ENCODE peak calls at places on chromosomes 6 and 20, in six cellular contexts. P, D, A, Q, C and F are unnamed samples.

GRCh38 chr20:25005220-25005619 is 12.7 kb upstream of the APMAP start:
- DNase-seq in P (no peak), D (no peak), A (no peak), Q (no peak), C (no peak), F (no peak)

GRCh38 chr6:4253604-4254211 is 118.3 kb upstream of the ECI2 start:
- DNase-seq in P (no peak), D (no peak), A (peak), Q (no peak), C (no peak), F (peak)

GRCh38 chr6:45974596-45974995 is 41.1 kb downstream of the CLIC5 start:
- DNase-seq in P (no peak), D (no peak), A (no peak), Q (no peak), C (no peak), F (no peak)

GRCh38 chr6:20757761-20758160 is 223.5 kb downstream of the CDKAL1 start:
- DNase-seq in P (no peak), D (no peak), A (no peak), Q (no peak), C (no peak), F (no peak)

GRCh38 chr6:113077794-113078193 is 730.7 kb downstream of the RFPL4B start:
- DNase-seq in P (no peak), D (no peak), A (no peak), Q (no peak), C (no peak), F (no peak)

GRCh38 chr6:34151321-34152041 is 5.6 kb upstream of the GRM4 start:
- DNase-seq in P (no peak), D (no peak), A (no peak), Q (no peak), C (no peak), F (no peak)

GRCh38 chr6:129340983-129341382 is 369.0 kb downstream of the ARHGAP18 start:
- DNase-seq in P (no peak), D (no peak), A (peak), Q (no peak), C (no peak), F (no peak)

GRCh38 chr6:157535354-157536217 is 154.6 kb downstream of the ZDHHC14 start:
- DNase-seq in P (no peak), D (no peak), A (no peak), Q (peak), C (no peak), F (peak)

GRCh38 chr20:34753706-34754461 is 49.7 kb downstream of the TP53INP2 start:
- DNase-seq in P (no peak), D (no peak), A (peak), Q (no peak), C (no peak), F (no peak)

GRCh38 chr6:104995989-104996617 is 39.2 kb downstream of the LIN28B start:
- DNase-seq in P (no peak), D (no peak), A (no peak), Q (peak), C (no peak), F (peak)